ENCODE peak calls at places on chromosomes 11 and 22, in eight cellular contexts. P is choroid plexus epithelial cell, E is A549, X is right atrium auricular region, B is H9, S is mucosa of descending colon, Q is thoracic aorta, V is esophagus muscularis mucosa. H is an unnamed sample.

GRCh38 chr11:20259506-20259905 is 99.2 kb upstream of the DBX1 start:
- DNase-seq in P (no peak), E (no peak), X (no peak), B (no peak), S (no peak), Q (no peak), V (no peak), H (no peak)

GRCh38 chr11:122494171-122494570 is 161.4 kb upstream of the UBASH3B start:
- DNase-seq in P (no peak), E (no peak), X (no peak), B (no peak), S (no peak), Q (no peak), V (no peak), H (no peak)

GRCh38 chr11:130388607-130389205 is 39.7 kb downstream of the ADAMTS8 start:
- DNase-seq in P (no peak), E (no peak), X (no peak), B (no peak), S (peak), Q (no peak), V (no peak), H (no peak)

GRCh38 chr11:16036218-16036617 is 320.1 kb downstream of the SOX6 start:
- DNase-seq in P (no peak), E (no peak), X (no peak), B (no peak), S (no peak), Q (no peak), V (no peak), H (no peak)

GRCh38 chr11:103494491-103494890 is 385.3 kb downstream of the DYNC2H1 start:
- DNase-seq in P (no peak), E (no peak), X (no peak), B (no peak), S (no peak), Q (no peak), V (no peak), H (no peak)

GRCh38 chr11:123509737-123510578 is 79.9 kb downstream of the GRAMD1B start:
- DNase-seq in P (peak), E (no peak), X (no peak), B (peak), S (no peak), Q (no peak), V (no peak), H (peak)

GRCh38 chr22:24803064-24803542 is 2.9 kb upstream of the SGSM1 start:
- DNase-seq in P (peak), E (peak), X (peak), B (peak), S (peak), Q (no peak), V (no peak), H (peak)

GRCh38 chr11:92457250-92457649 is 232.6 kb downstream of the FAT3 start:
- DNase-seq in P (peak), E (no peak), X (no peak), B (no peak), S (no peak), Q (no peak), V (peak), H (no peak)

GRCh38 chr22:22185844-22186499 is 58.6 kb upstream of the VPREB1 start:
- DNase-seq in P (no peak), E (no peak), X (no peak), B (no peak), S (no peak), Q (no peak), V (no peak), H (no peak)

GRCh38 chr22:49404020-49404419 is 423.7 kb downstream of the BRD1 start:
- DNase-seq in P (no peak), E (no peak), X (peak), B (peak), S (no peak), Q (no peak), V (no peak), H (no peak)

GRCh38 chr11:33804471-33804870 is 30.2 kb upstream of the FBXO3 start:
- DNase-seq in P (no peak), E (no peak), X (no peak), B (no peak), S (no peak), Q (no peak), V (no peak), H (no peak)

DNA sequence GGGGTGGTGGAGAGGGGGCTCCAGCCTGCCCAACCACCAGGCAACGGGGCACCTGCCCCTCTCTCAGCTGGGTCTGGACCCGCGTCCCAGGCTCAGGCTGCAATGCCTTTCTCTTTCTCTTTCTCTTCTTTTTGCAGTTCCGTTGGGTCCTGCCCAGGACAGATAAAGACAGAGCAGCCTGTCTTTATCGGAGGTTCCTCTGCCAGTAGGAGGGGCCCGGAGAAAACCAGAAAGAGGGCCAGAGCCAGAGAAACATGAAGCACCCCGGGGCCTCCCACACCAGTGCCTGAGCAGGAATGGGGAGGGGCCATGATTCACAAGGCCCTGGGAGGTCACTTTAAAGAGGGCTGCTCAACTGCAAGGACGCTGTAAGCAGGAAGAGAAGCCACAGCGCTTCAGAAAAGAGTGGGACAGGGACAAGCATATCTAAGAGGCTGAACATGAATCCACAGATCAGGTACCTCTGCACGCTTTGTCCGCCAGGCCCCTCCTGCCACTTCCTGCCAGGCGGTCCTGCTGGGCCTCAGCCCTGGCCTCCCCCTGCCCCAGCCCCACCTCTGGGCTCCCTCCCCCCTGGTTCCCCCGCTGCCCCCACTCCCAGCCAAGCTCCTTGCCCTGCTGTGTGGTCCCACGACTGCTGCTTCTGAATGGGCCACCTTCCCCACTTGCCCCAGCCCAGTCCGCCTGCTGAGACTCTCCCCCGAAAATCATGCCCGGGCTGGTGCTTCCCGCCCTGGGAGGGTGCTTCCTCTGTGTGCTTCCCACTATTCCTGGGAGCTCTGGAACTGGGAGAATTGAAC is at the start of gene APOBEC3C:
- DNase-seq in P (peak), E (peak), X (peak), B (peak), S (peak), Q (peak), V (peak), H (peak)
- TF ChIP-seq CTCF in P (peak), E (no peak), X (no peak), B (peak), S (no peak), Q (no peak), V (peak), H (no peak)

DNA sequence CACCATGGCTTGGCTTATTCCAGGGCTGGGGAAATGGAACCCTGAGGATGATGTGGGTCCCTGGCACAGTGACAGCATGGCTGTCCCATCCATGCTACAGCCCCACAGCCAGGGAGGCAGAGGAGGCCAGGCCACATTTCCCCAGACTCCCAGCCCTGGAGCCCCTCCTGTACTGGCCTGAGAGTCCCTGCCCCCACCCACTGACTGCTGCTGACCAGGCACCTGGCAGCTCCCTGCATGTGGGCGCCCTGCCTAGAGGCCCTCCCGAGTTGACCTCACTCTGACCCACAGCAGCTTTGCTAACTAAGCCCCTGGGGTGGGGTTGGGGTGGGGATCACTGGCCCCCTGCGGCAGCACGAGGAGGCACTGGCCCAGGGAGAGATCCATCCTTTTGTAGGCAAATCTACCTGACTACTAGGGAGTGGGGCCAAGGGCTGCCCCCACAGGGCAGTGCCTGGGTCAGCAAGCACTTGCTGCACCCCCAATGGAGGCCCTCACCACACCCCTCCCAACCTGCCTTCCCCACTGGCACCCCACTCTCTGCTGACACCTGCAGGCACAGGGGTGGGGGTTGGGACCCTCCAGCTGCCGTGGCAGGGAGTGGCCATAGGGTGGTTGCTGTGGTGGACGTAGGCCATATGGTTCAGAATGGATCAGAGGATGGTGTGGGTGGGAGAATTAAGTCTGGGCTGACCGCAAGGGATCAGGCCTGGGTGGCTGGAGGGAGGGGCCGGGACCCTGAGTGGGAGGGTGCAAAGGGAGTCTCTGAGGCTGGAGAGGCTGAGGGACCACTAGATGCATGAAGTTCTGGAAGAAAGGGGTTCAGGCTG is 17.4 kb downstream of the ARVCF start:
- DNase-seq in P (no peak), E (no peak), X (no peak), B (no peak), S (no peak), Q (no peak), V (no peak), H (no peak)
- TF ChIP-seq CTCF in P (no peak), E (no peak), X (no peak), B (no peak), S (no peak), Q (no peak), V (no peak), H (no peak)

GRCh38 chr11:1475841-1476240 is 10.7 kb downstream of the MOB2 start:
- DNase-seq in P (no peak), E (no peak), X (no peak), B (no peak), S (no peak), Q (no peak), V (no peak), H (no peak)
- TF ChIP-seq CTCF in P (no peak), E (no peak), X (no peak), B (no peak), S (no peak), Q (no peak), V (no peak), H (no peak)

GRCh38 chr11:77113382-77114088 is 10.9 kb downstream of the OMP start:
- DNase-seq in P (peak), E (peak), X (no peak), B (peak), S (peak), Q (no peak), V (no peak), H (peak)
- TF ChIP-seq CTCF in P (peak), E (peak), X (peak), B (peak), S (no peak), Q (peak), V (no peak), H (peak)

DNA sequence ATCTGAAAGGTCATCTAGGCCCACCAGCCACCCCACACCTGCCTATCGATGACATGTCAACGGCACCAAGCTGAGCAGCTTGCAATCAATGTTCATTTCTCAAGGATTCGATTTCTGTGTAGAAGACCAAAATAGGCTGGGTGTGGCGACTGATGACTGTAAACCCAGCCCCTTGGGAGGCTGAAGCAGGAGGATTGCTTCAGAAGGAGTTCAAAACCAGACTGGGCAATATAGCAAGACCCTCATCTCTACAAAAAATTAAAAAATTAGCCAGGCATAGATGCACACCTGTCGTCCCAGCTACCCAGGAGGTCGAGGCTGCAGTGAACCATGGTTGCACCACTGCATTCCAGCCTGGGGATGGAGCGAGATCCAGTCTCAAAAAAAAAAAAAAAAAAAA is 108.7 kb downstream of the MICAL3 start:
- DNase-seq in P (no peak), E (no peak), X (no peak), B (no peak), S (no peak), Q (no peak), V (no peak), H (no peak)
- TF ChIP-seq CTCF in P (no peak), E (no peak), X (no peak), B (no peak), S (no peak), Q (no peak), V (no peak), H (no peak)

GRCh38 chr11:11028017-11028692 is 170.3 kb upstream of the ZBED5 start:
- DNase-seq in P (peak), E (peak), X (peak), B (peak), S (peak), Q (no peak), V (no peak), H (peak)
- TF ChIP-seq CTCF in P (peak), E (peak), X (peak), B (peak), S (peak), Q (peak), V (peak), H (peak)

GRCh38 chr22:19107730-19108074 is 14.5 kb downstream of the DGCR2 start:
- DNase-seq in P (no peak), E (no peak), X (no peak), B (no peak), S (no peak), Q (no peak), V (no peak), H (no peak)

GRCh38 chr22:19106886-19107729 is 15.1 kb downstream of the DGCR2 start:
- DNase-seq in P (no peak), E (no peak), X (no peak), B (no peak), S (no peak), Q (no peak), V (no peak), H (no peak)

GRCh38 chr22:19105456-19105855 is 16.8 kb downstream of the DGCR2 start:
- DNase-seq in P (no peak), E (no peak), X (no peak), B (no peak), S (no peak), Q (no peak), V (no peak), H (no peak)

GRCh38 chr22:19103881-19104821 is 18.1 kb downstream of the DGCR2 start:
- DNase-seq in P (peak), E (no peak), X (no peak), B (no peak), S (no peak), Q (no peak), V (no peak), H (no peak)

DNA sequence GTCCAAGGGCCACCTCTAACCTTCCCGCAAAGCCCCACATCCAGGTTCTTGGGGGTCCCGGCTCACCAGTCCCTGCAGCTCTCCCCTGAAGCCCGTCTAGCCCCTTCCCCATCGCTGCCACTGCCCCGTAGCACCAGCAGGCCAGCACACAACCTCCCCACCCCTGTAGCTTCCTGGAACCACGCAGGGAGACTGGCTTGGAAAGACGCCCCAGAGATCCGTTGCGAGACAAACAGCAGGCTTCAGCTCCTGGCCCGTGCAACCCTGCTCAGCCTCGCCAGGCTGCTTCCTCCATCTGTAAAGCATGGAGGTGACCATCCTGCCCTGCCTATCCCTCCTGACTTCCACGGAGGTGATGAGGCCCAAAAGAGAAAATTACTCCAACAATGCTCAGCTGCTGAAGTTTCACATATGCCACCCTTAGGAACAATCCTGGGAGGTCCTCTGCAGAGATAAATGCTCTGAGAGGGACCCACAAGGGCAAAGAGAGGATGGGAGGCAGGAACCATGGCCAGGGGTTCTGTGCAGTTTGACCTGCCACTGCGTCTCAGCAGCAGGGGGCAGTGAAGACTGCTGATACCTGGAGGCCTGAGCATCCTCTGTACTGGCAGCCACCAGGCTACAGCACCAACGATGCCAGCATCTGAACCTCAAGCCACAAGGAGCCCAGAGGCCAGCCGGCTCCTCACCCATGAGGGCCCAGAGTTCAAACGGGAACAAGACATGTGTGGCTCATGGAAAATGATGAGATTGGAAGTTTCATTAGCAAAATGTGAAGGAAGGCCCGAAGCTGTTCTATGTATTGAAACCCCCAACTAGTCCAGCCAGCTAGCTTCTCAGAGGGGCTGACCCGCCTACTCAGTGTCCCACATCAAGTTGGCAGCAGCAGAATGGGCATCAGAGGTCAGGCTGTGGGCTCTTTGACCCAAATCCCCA is 16.1 kb downstream of the DGCR2 start:
- DNase-seq in P (no peak), E (peak), X (no peak), B (peak), S (peak), Q (no peak), V (no peak), H (peak)
- TF ChIP-seq CTCF in P (peak), E (no peak), X (no peak), B (peak), S (no peak), Q (no peak), V (no peak), H (no peak)

GRCh38 chr22:45552580-45553332 is 50.1 kb downstream of the FBLN1 start:
- DNase-seq in P (peak), E (no peak), X (no peak), B (peak), S (peak), Q (no peak), V (no peak), H (peak)
- TF ChIP-seq CTCF in P (peak), E (no peak), X (peak), B (peak), S (no peak), Q (peak), V (no peak), H (no peak)